ENCODE peak calls at places on chromosomes 12 and 14, in six cellular contexts. L is fibroblast of mammary gland, A is fibroblast of lung, S is B cell, O is HEK293T, Y is ELR. W is an unnamed sample.

GRCh38 chr12:106090586-106091411 is 48.0 kb downstream of the NUAK1 start:
- DNase-seq in S (no peak), L (peak), Y (peak), O (no peak), A (peak), W (peak)

GRCh38 chr14:104145826-104146642 is 7.6 kb downstream of the KIF26A start:
- DNase-seq in Y (no peak), A (no peak), L (no peak), S (peak), O (no peak), W (no peak)

GRCh38 chr12:110581951-110582285 is 1.2 kb downstream of the PPTC7 start:
- DNase-seq in Y (no peak), L (no peak), S (no peak), O (no peak), A (peak), W (no peak)

GRCh38 chr12:68861890-68862289 is 53.9 kb downstream of the MDM2 start:
- DNase-seq in L (no peak), S (peak), O (no peak), A (no peak), Y (no peak), W (no peak)

GRCh38 chr14:47590763-47591162 is 84.6 kb downstream of the MDGA2 start:
- DNase-seq in A (no peak), O (no peak), Y (no peak), S (no peak), L (no peak), W (no peak)

GRCh38 chr14:104775073-104775489 is 20.5 kb downstream of the AKT1 start:
- DNase-seq in O (no peak), S (no peak), Y (no peak), A (no peak), L (no peak), W (no peak)

GRCh38 chr14:54312166-54312801 is 84.5 kb upstream of the CDKN3 start:
- DNase-seq in O (no peak), S (no peak), Y (peak), L (peak), A (peak), W (peak)

GRCh38 chr14:93160353-93160801 is 24.3 kb downstream of the MOAP1 start:
- DNase-seq in A (no peak), O (peak), L (peak), Y (peak), S (no peak), W (no peak)

GRCh38 chr14:96683575-96684289 is 113.5 kb upstream of the VRK1 start:
- DNase-seq in A (no peak), O (no peak), L (peak), Y (peak), S (no peak), W (no peak)

GRCh38 chr12:74782086-74782485 is 244.5 kb downstream of the ATXN7L3B start:
- DNase-seq in S (no peak), A (no peak), O (no peak), Y (no peak), L (no peak), W (no peak)

GRCh38 chr12:58293308-58293983 is 352.1 kb downstream of the ATP23 start:
- DNase-seq in A (no peak), S (no peak), O (no peak), L (peak), Y (no peak), W (no peak)

W was measured in astrocyte of the spinal cord.